ENCODE peak calls at places on chromosome 15, in six cellular contexts. L is nephron progenitor cell; K is stimulated activated CD4-positive, alpha-beta T cell treated with anti-CD3 and anti-CD28 coated beads, TNF-alpha, amount 100 ng/mL, for 4 hours; P is AG08395; X is fibroblast of the conjunctiva; U is Ammon's horn. M is an unnamed sample.

GRCh38 chr15:61500951-61501350 is 271.8 kb upstream of the RORA start:
- DNase-seq in U (no peak), X (no peak), K (no peak), L (no peak), P (no peak), M (peak)

GRCh38 chr15:91947370-91947769 is 93.9 kb downstream of the SLCO3A1 start:
- DNase-seq in K (no peak), L (no peak), P (no peak), U (no peak), X (no peak), M (no peak)

GRCh38 chr15:90774731-90775521 is 57.8 kb downstream of the BLM start:
- DNase-seq in X (no peak), K (no peak), P (peak), U (no peak), L (no peak), M (no peak)

GRCh38 chr15:77986891-77987764 is 90.4 kb downstream of the TBC1D2B start:
- DNase-seq in L (peak), U (no peak), P (no peak), K (no peak), X (no peak), M (no peak)

GRCh38 chr15:25899870-25900269 is 36.7 kb upstream of the ATP10A start:
- DNase-seq in K (no peak), P (no peak), L (no peak), X (no peak), U (no peak), M (no peak)

GRCh38 chr15:92328207-92328606 is 65.5 kb upstream of the ST8SIA2 start:
- DNase-seq in P (no peak), U (no peak), K (no peak), L (no peak), X (no peak), M (no peak)

GRCh38 chr15:56491110-56491722 is 26.3 kb upstream of the MNS1 start:
- DNase-seq in X (peak), K (peak), U (peak), L (peak), P (peak), M (no peak)

GRCh38 chr15:92917606-92918407 is 17.7 kb downstream of the CHD2 start:
- DNase-seq in U (peak), L (peak), P (peak), X (peak), K (peak), M (peak)

GRCh38 chr15:56390739-56391267 is 25.6 kb downstream of the TEX9 start:
- DNase-seq in X (no peak), L (no peak), K (no peak), P (no peak), U (no peak), M (no peak)

GRCh38 chr15:56918907-56919707 is 663 bp downstream of the TCF12 start:
- DNase-seq in X (no peak), L (peak), U (peak), K (peak), P (peak), M (no peak)

GRCh38 chr15:99073008-99073714 is 31.7 kb upstream of the SYNM start:
- DNase-seq in L (no peak), P (no peak), X (no peak), U (no peak), K (no peak), M (no peak)

GRCh38 chr15:42704492-42704926 is 32.4 kb downstream of the CDAN1 start:
- DNase-seq in L (peak), K (no peak), U (peak), X (peak), P (peak), M (no peak)

GRCh38 chr15:31268108-31268501 is 58.5 kb upstream of the KLF13 start:
- DNase-seq in P (no peak), U (no peak), K (no peak), L (no peak), X (no peak), M (peak)

GRCh38 chr15:40006003-40006402 is 33.0 kb downstream of the SRP14 start:
- DNase-seq in X (no peak), K (no peak), P (no peak), U (no peak), L (no peak), M (no peak)

GRCh38 chr15:81012588-81012987 is 11.9 kb downstream of the TLNRD1 start:
- DNase-seq in X (no peak), P (no peak), K (no peak), L (no peak), U (no peak), M (no peak)

GRCh38 chr15:30999729-31000128 is 8.3 kb upstream of the MTMR10 start:
- DNase-seq in X (no peak), L (no peak), K (no peak), U (no peak), P (no peak), M (no peak)

GRCh38 chr15:58438956-58439355 is 7.2 kb downstream of the LIPC start:
- DNase-seq in K (no peak), X (peak), P (peak), L (peak), U (no peak), M (no peak)

GRCh38 chr15:35777016-35777415 is 231.1 kb upstream of the DPH6 start:
- DNase-seq in L (peak), X (no peak), P (no peak), U (no peak), K (no peak), M (no peak)

GRCh38 chr15:68420186-68420684 is 11.7 kb downstream of the ITGA11 start:
- DNase-seq in X (no peak), P (no peak), U (no peak), L (peak), K (no peak), M (peak)

GRCh38 chr15:66706225-66706732 is 4.2 kb downstream of the SMAD6 start:
- DNase-seq in U (no peak), X (no peak), L (peak), P (peak), K (no peak), M (no peak)

GRCh38 chr15:70281811-70282307 is 184.1 kb upstream of the TLE3 start:
- DNase-seq in K (no peak), X (no peak), U (no peak), L (no peak), P (peak), M (no peak)

GRCh38 chr15:96585634-96586386 is 255.3 kb downstream of the NR2F2 start:
- DNase-seq in U (no peak), X (peak), K (no peak), P (no peak), L (no peak), M (no peak)

GRCh38 chr15:58471341-58471740 is 39.5 kb downstream of the LIPC start:
- DNase-seq in K (no peak), U (no peak), X (no peak), P (no peak), L (no peak), M (no peak)

GRCh38 chr15:39127925-39128617 is 452.8 kb upstream of the THBS1 start:
- DNase-seq in P (peak), K (no peak), L (no peak), U (no peak), X (no peak), M (no peak)

GRCh38 chr15:71261934-71262333 is 146.7 kb downstream of the THSD4 start:
- DNase-seq in L (no peak), P (no peak), U (no peak), X (no peak), K (no peak), M (no peak)

GRCh38 chr15:60420322-60420721 is 22.5 kb upstream of the ANXA2 start:
- DNase-seq in P (no peak), K (no peak), L (no peak), U (no peak), X (no peak), M (no peak)

GRCh38 chr15:98506711-98507110 is 141.6 kb upstream of the IGF1R start:
- DNase-seq in K (no peak), U (no peak), P (no peak), X (no peak), L (no peak), M (peak)

GRCh38 chr15:40925863-40926658 is 3.1 kb upstream of the DLL4 start:
- DNase-seq in X (no peak), P (no peak), K (no peak), L (peak), U (peak), M (no peak)

GRCh38 chr15:84826369-84826823 is 9.2 kb downstream of the ALPK3 start:
- DNase-seq in X (no peak), L (no peak), U (no peak), P (peak), K (no peak), M (no peak)

M was measured in esophagus muscularis mucosa.